ENCODE peak calls at places on chromosomes 3 and 15, in nine cellular contexts. One of them, this sample, is unnamed. For H3K36me3, the result is how much of the 10 kb centered on the place peaks cover.

GRCh38 chr15:88606437-88606794 is 14.7 kb upstream of the AEN start:
- DNase-seq in GM23338: peak
- DNase-seq in CD8-positive, alpha-beta T cell: no peak
- DNase-seq in psoas muscle: no peak
- DNase-seq in MM.1S: no peak
- DNase-seq in brain microvascular endothelial cell: no peak
- DNase-seq in SK-N-SH: no peak
- DNase-seq in neuronal stem cell: no peak
- DNase-seq in neural progenitor cell: no peak
- DNase-seq in this sample: no peak

GRCh38 chr15:63892794-63893441 is 59.2 kb upstream of the HERC1 start:
- DNase-seq in GM23338: no peak
- DNase-seq in CD8-positive, alpha-beta T cell: peak
- DNase-seq in psoas muscle: no peak
- DNase-seq in MM.1S: no peak
- DNase-seq in brain microvascular endothelial cell: no peak
- DNase-seq in SK-N-SH: no peak
- DNase-seq in neuronal stem cell: no peak
- DNase-seq in neural progenitor cell: no peak
- DNase-seq in this sample: peak

GRCh38 chr3:69671082-69671952 is 67.9 kb upstream of the MITF start:
- DNase-seq in GM23338: peak
- DNase-seq in CD8-positive, alpha-beta T cell: no peak
- DNase-seq in psoas muscle: no peak
- DNase-seq in MM.1S: peak
- DNase-seq in brain microvascular endothelial cell: peak
- DNase-seq in SK-N-SH: peak
- DNase-seq in neuronal stem cell: peak
- DNase-seq in neural progenitor cell: peak
- DNase-seq in this sample: no peak

GRCh38 chr3:140236836-140237476 is 302.0 kb downstream of the CLSTN2 start:
- DNase-seq in GM23338: no peak
- DNase-seq in CD8-positive, alpha-beta T cell: no peak
- DNase-seq in psoas muscle: no peak
- DNase-seq in MM.1S: no peak
- DNase-seq in brain microvascular endothelial cell: no peak
- DNase-seq in SK-N-SH: no peak
- DNase-seq in neuronal stem cell: no peak
- DNase-seq in neural progenitor cell: no peak
- DNase-seq in this sample: no peak

GRCh38 chr3:108125550-108126071 is 34.8 kb upstream of the CD47 start:
- DNase-seq in GM23338: no peak
- DNase-seq in CD8-positive, alpha-beta T cell: peak
- DNase-seq in psoas muscle: no peak
- DNase-seq in MM.1S: peak
- DNase-seq in brain microvascular endothelial cell: no peak
- DNase-seq in SK-N-SH: no peak
- DNase-seq in neuronal stem cell: no peak
- DNase-seq in neural progenitor cell: peak
- DNase-seq in this sample: no peak

GRCh38 chr3:84318273-84318809 is 640.4 kb upstream of the CADM2 start:
- DNase-seq in GM23338: peak
- DNase-seq in CD8-positive, alpha-beta T cell: no peak
- DNase-seq in psoas muscle: no peak
- DNase-seq in MM.1S: no peak
- DNase-seq in brain microvascular endothelial cell: no peak
- DNase-seq in SK-N-SH: no peak
- DNase-seq in neuronal stem cell: no peak
- DNase-seq in neural progenitor cell: peak
- DNase-seq in this sample: no peak

GRCh38 chr3:128217702-128218475 is 64.6 kb downstream of the EEFSEC start:
- DNase-seq in GM23338: no peak
- DNase-seq in CD8-positive, alpha-beta T cell: no peak
- DNase-seq in psoas muscle: no peak
- DNase-seq in MM.1S: peak
- DNase-seq in brain microvascular endothelial cell: no peak
- DNase-seq in SK-N-SH: peak
- DNase-seq in neuronal stem cell: no peak
- DNase-seq in neural progenitor cell: no peak
- DNase-seq in this sample: no peak

GRCh38 chr15:69394556-69395282 is 19.4 kb upstream of the KIF23 start:
- DNase-seq in GM23338: peak
- DNase-seq in CD8-positive, alpha-beta T cell: peak
- DNase-seq in psoas muscle: peak
- DNase-seq in MM.1S: peak
- DNase-seq in brain microvascular endothelial cell: peak
- DNase-seq in SK-N-SH: peak
- DNase-seq in neuronal stem cell: peak
- DNase-seq in neural progenitor cell: peak
- DNase-seq in this sample: peak

GRCh38 chr3:128432301-128432897 is 34.3 kb downstream of the DNAJB8 start:
- DNase-seq in GM23338: peak
- DNase-seq in CD8-positive, alpha-beta T cell: no peak
- DNase-seq in psoas muscle: no peak
- DNase-seq in MM.1S: no peak
- DNase-seq in brain microvascular endothelial cell: no peak
- DNase-seq in SK-N-SH: peak
- DNase-seq in neuronal stem cell: no peak
- DNase-seq in neural progenitor cell: peak
- DNase-seq in this sample: no peak

GRCh38 chr3:137263982-137264777 is 306.4 kb downstream of the IL20RB start:
- DNase-seq in GM23338: no peak
- DNase-seq in CD8-positive, alpha-beta T cell: no peak
- DNase-seq in psoas muscle: peak
- DNase-seq in MM.1S: no peak
- DNase-seq in brain microvascular endothelial cell: no peak
- DNase-seq in SK-N-SH: peak
- DNase-seq in neuronal stem cell: no peak
- DNase-seq in neural progenitor cell: peak
- DNase-seq in this sample: no peak

GRCh38 chr15:63833246-63833696 is 477 bp downstream of the HERC1 start:
- DNase-seq in GM23338: peak
- DNase-seq in CD8-positive, alpha-beta T cell: peak
- DNase-seq in psoas muscle: peak
- DNase-seq in MM.1S: peak
- DNase-seq in brain microvascular endothelial cell: no peak
- DNase-seq in SK-N-SH: peak
- DNase-seq in neuronal stem cell: peak
- DNase-seq in neural progenitor cell: peak
- DNase-seq in this sample: peak

GRCh38 chr3:160129459-160130061 is 95.7 kb upstream of the C3orf80 start:
- DNase-seq in GM23338: no peak
- DNase-seq in CD8-positive, alpha-beta T cell: no peak
- DNase-seq in psoas muscle: no peak
- DNase-seq in MM.1S: no peak
- DNase-seq in brain microvascular endothelial cell: peak
- DNase-seq in SK-N-SH: no peak
- DNase-seq in neuronal stem cell: no peak
- DNase-seq in neural progenitor cell: no peak
- DNase-seq in this sample: no peak

GRCh38 chr3:127734754-127735473 is 62.2 kb downstream of the ABTB1 start:
- DNase-seq in GM23338: no peak
- DNase-seq in CD8-positive, alpha-beta T cell: no peak
- DNase-seq in psoas muscle: peak
- DNase-seq in MM.1S: peak
- DNase-seq in brain microvascular endothelial cell: peak
- DNase-seq in SK-N-SH: no peak
- DNase-seq in neuronal stem cell: no peak
- DNase-seq in neural progenitor cell: no peak
- DNase-seq in this sample: no peak

GRCh38 chr3:152377184-152377570 is 108.4 kb downstream of the MBNL1 start:
- DNase-seq in GM23338: no peak
- DNase-seq in CD8-positive, alpha-beta T cell: no peak
- DNase-seq in psoas muscle: no peak
- DNase-seq in MM.1S: no peak
- DNase-seq in brain microvascular endothelial cell: no peak
- DNase-seq in SK-N-SH: no peak
- DNase-seq in neuronal stem cell: no peak
- DNase-seq in neural progenitor cell: no peak
- DNase-seq in this sample: no peak

GRCh38 chr3:152382312-152383135 is 113.8 kb downstream of the MBNL1 start:
- DNase-seq in GM23338: no peak
- DNase-seq in CD8-positive, alpha-beta T cell: no peak
- DNase-seq in psoas muscle: no peak
- DNase-seq in MM.1S: peak
- DNase-seq in brain microvascular endothelial cell: no peak
- DNase-seq in SK-N-SH: no peak
- DNase-seq in neuronal stem cell: no peak
- DNase-seq in neural progenitor cell: no peak
- DNase-seq in this sample: no peak

GRCh38 chr3:152381881-152382295 is 113.2 kb downstream of the MBNL1 start:
- DNase-seq in GM23338: no peak
- DNase-seq in CD8-positive, alpha-beta T cell: no peak
- DNase-seq in psoas muscle: no peak
- DNase-seq in MM.1S: peak
- DNase-seq in brain microvascular endothelial cell: no peak
- DNase-seq in SK-N-SH: no peak
- DNase-seq in neuronal stem cell: no peak
- DNase-seq in neural progenitor cell: no peak
- DNase-seq in this sample: no peak

GRCh38 chr3:152379415-152380042 is 110.8 kb downstream of the MBNL1 start:
- DNase-seq in GM23338: no peak
- DNase-seq in CD8-positive, alpha-beta T cell: no peak
- DNase-seq in psoas muscle: no peak
- DNase-seq in MM.1S: no peak
- DNase-seq in brain microvascular endothelial cell: no peak
- DNase-seq in SK-N-SH: no peak
- DNase-seq in neuronal stem cell: no peak
- DNase-seq in neural progenitor cell: no peak
- DNase-seq in this sample: no peak

GRCh38 chr3:152380048-152380447 is 111.3 kb downstream of the MBNL1 start:
- DNase-seq in GM23338: no peak
- DNase-seq in CD8-positive, alpha-beta T cell: no peak
- DNase-seq in psoas muscle: no peak
- DNase-seq in MM.1S: no peak
- DNase-seq in brain microvascular endothelial cell: no peak
- DNase-seq in SK-N-SH: no peak
- DNase-seq in neuronal stem cell: no peak
- DNase-seq in neural progenitor cell: peak
- DNase-seq in this sample: no peak
- H3K27ac ChIP-seq in GM23338: no peak
- H3K27ac ChIP-seq in CD8-positive, alpha-beta T cell: no peak
- H3K27ac ChIP-seq in psoas muscle: peak
- H3K27ac ChIP-seq in MM.1S: no peak
- H3K27ac ChIP-seq in brain microvascular endothelial cell: no peak
- H3K27ac ChIP-seq in SK-N-SH: peak
- H3K27ac ChIP-seq in neuronal stem cell: no peak
- H3K27ac ChIP-seq in neural progenitor cell: peak
- H3K27ac ChIP-seq in this sample: peak

GRCh38 chr3:49053543-49053942 is 24.3 kb upstream of the IMPDH2 start:
- DNase-seq in GM23338: no peak
- DNase-seq in CD8-positive, alpha-beta T cell: no peak
- DNase-seq in psoas muscle: no peak
- DNase-seq in MM.1S: no peak
- DNase-seq in brain microvascular endothelial cell: no peak
- DNase-seq in SK-N-SH: no peak
- DNase-seq in neuronal stem cell: no peak
- DNase-seq in neural progenitor cell: no peak
- DNase-seq in this sample: no peak

GRCh38 chr3:49057268-49057667 is 28.1 kb upstream of the IMPDH2 start:
- DNase-seq in GM23338: no peak
- DNase-seq in CD8-positive, alpha-beta T cell: no peak
- DNase-seq in psoas muscle: no peak
- DNase-seq in MM.1S: no peak
- DNase-seq in brain microvascular endothelial cell: no peak
- DNase-seq in SK-N-SH: no peak
- DNase-seq in neuronal stem cell: no peak
- DNase-seq in neural progenitor cell: no peak
- DNase-seq in this sample: peak

GRCh38 chr3:49058011-49058410 is 28.8 kb upstream of the IMPDH2 start:
- DNase-seq in GM23338: no peak
- DNase-seq in CD8-positive, alpha-beta T cell: no peak
- DNase-seq in psoas muscle: no peak
- DNase-seq in MM.1S: no peak
- DNase-seq in brain microvascular endothelial cell: no peak
- DNase-seq in SK-N-SH: no peak
- DNase-seq in neuronal stem cell: no peak
- DNase-seq in neural progenitor cell: no peak
- DNase-seq in this sample: no peak

DNA sequence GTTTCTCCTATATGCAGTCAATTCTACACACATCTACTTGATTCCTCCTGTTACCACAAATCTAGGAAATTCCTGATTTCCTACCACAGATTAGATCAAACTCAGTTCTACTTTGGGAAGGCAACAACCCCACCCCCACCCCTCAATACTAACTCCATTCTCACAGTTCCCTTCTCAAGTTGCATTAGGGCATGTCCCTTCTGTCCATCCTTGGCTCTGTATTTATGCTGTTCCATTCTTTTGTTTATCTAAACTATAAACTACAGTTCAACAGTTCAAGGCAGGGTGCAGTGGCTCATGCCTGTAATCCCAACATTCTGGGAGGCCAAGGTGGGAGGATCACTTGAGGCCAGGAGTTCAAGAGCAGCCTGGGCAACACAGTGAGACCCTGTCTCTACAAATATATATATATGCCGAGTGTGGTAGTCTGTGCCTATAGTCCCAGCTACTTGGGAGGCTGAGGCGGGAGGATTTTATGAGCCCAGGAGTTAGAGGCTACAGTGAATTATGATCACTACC is 25.2 kb upstream of the IMPDH2 start:
- DNase-seq in GM23338: no peak
- DNase-seq in CD8-positive, alpha-beta T cell: no peak
- DNase-seq in psoas muscle: no peak
- DNase-seq in MM.1S: no peak
- DNase-seq in brain microvascular endothelial cell: no peak
- DNase-seq in SK-N-SH: no peak
- DNase-seq in neuronal stem cell: no peak
- DNase-seq in neural progenitor cell: no peak
- DNase-seq in this sample: no peak
- H3K36me3 ChIP-seq in GM23338: under half
- H3K36me3 ChIP-seq in CD8-positive, alpha-beta T cell: under half
- H3K36me3 ChIP-seq in psoas muscle: half or more
- H3K36me3 ChIP-seq in MM.1S: under half
- H3K36me3 ChIP-seq in brain microvascular endothelial cell: half or more
- H3K36me3 ChIP-seq in SK-N-SH: under half
- H3K36me3 ChIP-seq in neuronal stem cell: under half
- H3K36me3 ChIP-seq in neural progenitor cell: under half
- H3K36me3 ChIP-seq in this sample: half or more

GRCh38 chr3:12659316-12660015 is 4.5 kb downstream of the RAF1 start:
- DNase-seq in GM23338: no peak
- DNase-seq in CD8-positive, alpha-beta T cell: no peak
- DNase-seq in psoas muscle: no peak
- DNase-seq in MM.1S: no peak
- DNase-seq in brain microvascular endothelial cell: no peak
- DNase-seq in SK-N-SH: no peak
- DNase-seq in neuronal stem cell: no peak
- DNase-seq in neural progenitor cell: no peak
- DNase-seq in this sample: no peak
- H3K27ac ChIP-seq in GM23338: no peak
- H3K27ac ChIP-seq in CD8-positive, alpha-beta T cell: no peak
- H3K27ac ChIP-seq in psoas muscle: peak
- H3K27ac ChIP-seq in MM.1S: no peak
- H3K27ac ChIP-seq in brain microvascular endothelial cell: no peak
- H3K27ac ChIP-seq in SK-N-SH: peak
- H3K27ac ChIP-seq in neuronal stem cell: no peak
- H3K27ac ChIP-seq in neural progenitor cell: no peak
- H3K27ac ChIP-seq in this sample: no peak

GRCh38 chr3:113791381-113791780 is 44.5 kb downstream of the ATP6V1A start:
- DNase-seq in GM23338: no peak
- DNase-seq in CD8-positive, alpha-beta T cell: no peak
- DNase-seq in psoas muscle: no peak
- DNase-seq in MM.1S: no peak
- DNase-seq in brain microvascular endothelial cell: peak
- DNase-seq in SK-N-SH: no peak
- DNase-seq in neuronal stem cell: no peak
- DNase-seq in neural progenitor cell: no peak
- DNase-seq in this sample: no peak
- H3K36me3 ChIP-seq in GM23338: under half
- H3K36me3 ChIP-seq in CD8-positive, alpha-beta T cell: under half
- H3K36me3 ChIP-seq in psoas muscle: half or more
- H3K36me3 ChIP-seq in MM.1S: under half
- H3K36me3 ChIP-seq in brain microvascular endothelial cell: under half
- H3K36me3 ChIP-seq in SK-N-SH: under half
- H3K36me3 ChIP-seq in neuronal stem cell: under half
- H3K36me3 ChIP-seq in neural progenitor cell: under half
- H3K36me3 ChIP-seq in this sample: under half

This sample was measured in upper lobe of left lung.